ENCODE peak calls at places on chromosomes 11 and 22, in ten cellular contexts. K is IMR-90, Z is esophagus squamous epithelium, E is K562, O is spleen, T is heart left ventricle, A is HCT116, V is stomach, Q is tibial nerve, H is suprapubic skin. D is an unnamed sample.
A peak's percentile ranks its signal among the peaks of the same experiment; 100 is the strongest.

GRCh38 chr11:126357969-126358762 is 2.7 kb downstream of the ST3GAL4 start:
- DNase-seq in A (no peak), T (no peak), Q (no peak), H (peak; percentile 66), Z (no peak), E (no peak), O (peak; percentile 76), V (no peak), K (no peak), D (no peak)

GRCh38 chr11:122215244-122215992 is 99.4 kb upstream of the BLID start:
- DNase-seq in Z (no peak), Q (peak; percentile 61), T (peak; percentile 70), H (peak; percentile 79), K (peak; percentile 99), O (peak; percentile 85), V (peak; percentile 64), A (peak; percentile 51), E (peak; percentile 23), D (peak; percentile 49)

GRCh38 chr11:124717786-124718634 is 21.7 kb upstream of the NRGN start:
- DNase-seq in Z (no peak), Q (no peak), A (no peak), E (no peak), V (no peak), H (no peak), O (peak; percentile 74), T (peak; percentile 38), K (peak; percentile 34), D (no peak)

GRCh38 chr11:36405585-36406367 is 104.3 kb downstream of the TRAF6 start:
- DNase-seq in E (no peak), H (no peak), T (no peak), V (no peak), O (no peak), Z (no peak), A (no peak), K (no peak), Q (no peak), D (no peak)

GRCh38 chr11:131868769-131869482 is 498.5 kb downstream of the NTM start:
- DNase-seq in V (no peak), K (peak; percentile 41), A (no peak), E (no peak), O (no peak), T (no peak), Z (no peak), H (no peak), Q (no peak), D (no peak)

GRCh38 chr11:44446996-44447771 is 118.3 kb upstream of the CD82 start:
- DNase-seq in A (no peak), T (no peak), V (peak; percentile 15), O (no peak), E (no peak), Z (no peak), H (peak; percentile 39), Q (no peak), K (no peak), D (no peak)

GRCh38 chr22:36374603-36375024 is 13.2 kb downstream of the MYH9 start:
- DNase-seq in T (no peak), K (peak; percentile 77), V (peak; percentile 68), Q (no peak), A (peak; percentile 80), H (no peak), O (no peak), E (no peak), Z (no peak), D (no peak)

GRCh38 chr22:22662095-22662494 is 17.7 kb downstream of the GGTLC2 start:
- DNase-seq in A (no peak), Z (no peak), V (no peak), Q (no peak), T (no peak), H (no peak), E (no peak), K (no peak), O (no peak), D (no peak)

GRCh38 chr11:66334605-66335442 is 1.4 kb downstream of the RIN1 start:
- DNase-seq in T (no peak), H (peak; percentile 67), Z (no peak), O (peak; percentile 69), V (no peak), K (no peak), E (peak; percentile 17), Q (no peak), A (no peak), D (no peak)

GRCh38 chr11:20668844-20669832 is at the start of gene NELL1:
- DNase-seq in Z (no peak), T (no peak), A (no peak), H (no peak), O (no peak), E (no peak), V (no peak), K (no peak), Q (no peak), D (no peak)

GRCh38 chr11:113014731-113015455 is 53.7 kb downstream of the NCAM1 start:
- DNase-seq in K (no peak), O (no peak), Z (no peak), H (no peak), V (peak; percentile 84), A (no peak), E (no peak), Q (no peak), T (peak; percentile 65), D (no peak)

GRCh38 chr22:33894036-33894435 is 26.2 kb downstream of the LARGE1 start:
- DNase-seq in O (no peak), T (no peak), K (no peak), V (no peak), Z (no peak), E (no peak), H (no peak), A (no peak), Q (no peak), D (no peak)

DNA sequence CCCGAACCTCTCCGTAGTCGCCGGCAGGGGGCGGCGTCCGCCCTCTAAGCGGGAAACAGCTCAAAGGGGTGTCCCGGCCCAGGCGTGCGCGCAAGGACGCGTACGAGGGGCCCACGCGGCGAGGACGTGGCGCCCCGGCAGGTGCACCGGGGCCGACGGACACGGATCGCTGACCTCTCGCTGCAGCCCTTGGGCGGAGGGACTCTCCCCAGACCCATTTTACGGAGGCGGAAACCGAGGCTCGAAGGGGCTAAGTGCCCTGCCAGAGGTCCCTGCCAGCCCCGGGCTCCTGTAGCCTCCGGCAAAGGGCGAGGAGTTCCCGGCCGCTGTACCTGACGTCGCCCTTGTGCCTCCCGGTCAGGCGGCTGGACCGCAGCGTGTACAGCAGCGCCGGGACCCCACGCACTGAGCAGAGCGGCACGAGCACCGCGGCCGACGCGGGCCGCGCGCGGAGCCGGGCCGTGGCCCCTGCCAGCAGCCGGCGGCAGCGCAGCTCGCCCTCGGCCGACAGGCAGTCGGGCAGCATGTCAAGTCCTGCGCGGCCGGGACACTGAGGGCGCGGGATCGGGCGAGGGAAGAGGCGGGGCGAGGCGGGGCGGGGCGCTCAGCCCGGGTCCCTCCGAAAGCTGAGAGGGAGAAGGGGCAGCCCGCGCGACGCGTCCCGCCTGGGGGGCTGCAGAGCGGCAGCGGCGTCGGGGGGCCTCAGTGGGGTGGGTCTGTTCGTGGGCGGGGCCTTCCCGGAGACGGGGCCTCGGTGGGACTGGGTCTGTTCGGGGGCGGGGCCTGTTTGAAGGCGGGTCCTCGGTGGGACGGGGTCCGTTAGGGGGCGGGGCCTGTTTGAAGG is at the start of gene NUDT8:
- DNase-seq in V (peak; percentile 89), O (peak; percentile 98), H (peak; percentile 90), K (peak; percentile 68), T (peak; percentile 79), Z (no peak), E (peak; percentile 81), Q (peak; percentile 68), A (peak; percentile 63), D (peak; percentile 97)
- TF ChIP-seq POLR2A in V (no peak), O (no peak), H (no peak), K (no peak), T (peak; percentile 70), Z (no peak), E (peak; percentile 66), Q (peak; percentile 49), A (peak; percentile 81), D (no peak)

GRCh38 chr22:17371446-17371845 is 2.2 kb downstream of the CECR2 start:
- DNase-seq in O (no peak), Q (no peak), A (no peak), Z (no peak), H (no peak), V (no peak), K (no peak), E (no peak), T (no peak), D (no peak)
- H3K4me3 ChIP-seq in O (no peak overlapping the region), Q (no peak overlapping the region), A (no peak overlapping the region), Z (no peak overlapping the region), H (no peak overlapping the region), V (no peak overlapping the region), K (no peak overlapping the region), E (no peak overlapping the region), T (peak overlapping the region; percentile 76), D (no peak overlapping the region)

DNA sequence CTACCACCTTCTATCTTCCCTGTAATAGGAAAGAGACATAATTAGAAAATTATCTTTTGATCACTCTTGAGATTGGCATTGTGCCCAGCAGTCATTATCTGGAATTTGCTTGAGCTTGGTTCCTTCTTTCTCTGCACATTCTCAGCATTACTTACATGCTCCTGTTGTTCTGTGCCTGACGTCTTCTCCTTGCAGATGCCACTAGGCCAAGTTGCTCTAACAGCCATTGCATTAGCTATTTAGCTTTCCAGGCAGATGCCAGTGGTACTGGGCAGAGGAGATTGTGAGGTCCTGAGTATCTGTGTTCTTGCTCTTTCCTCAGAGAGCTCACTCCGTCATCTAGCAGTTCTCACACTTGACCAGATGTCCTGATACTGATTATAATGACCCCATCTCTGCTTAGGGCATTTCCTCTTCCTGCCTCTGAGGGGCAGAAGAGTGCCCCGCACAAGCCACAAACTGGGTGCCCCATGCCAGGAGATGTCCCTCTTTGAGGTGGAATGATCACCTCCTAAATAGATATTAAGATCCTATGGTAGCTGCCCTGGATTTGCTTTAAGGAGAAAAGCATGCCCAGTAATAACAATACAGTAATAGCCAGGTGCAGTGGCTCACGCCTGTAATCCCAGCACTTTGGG is 30.7 kb downstream of the ARHGAP1 start:
- DNase-seq in O (no peak), Z (no peak), H (peak; percentile 38), E (peak; percentile 49), T (no peak), A (no peak), V (peak; percentile 16), K (no peak), Q (no peak), D (no peak)
- TF ChIP-seq CTCF in O (no peak), Z (peak; percentile 10), H (no peak), E (peak; percentile 51), T (peak; percentile 27), A (peak; percentile 31), V (no peak), K (peak; percentile 12), Q (no peak), D (no peak)

DNA sequence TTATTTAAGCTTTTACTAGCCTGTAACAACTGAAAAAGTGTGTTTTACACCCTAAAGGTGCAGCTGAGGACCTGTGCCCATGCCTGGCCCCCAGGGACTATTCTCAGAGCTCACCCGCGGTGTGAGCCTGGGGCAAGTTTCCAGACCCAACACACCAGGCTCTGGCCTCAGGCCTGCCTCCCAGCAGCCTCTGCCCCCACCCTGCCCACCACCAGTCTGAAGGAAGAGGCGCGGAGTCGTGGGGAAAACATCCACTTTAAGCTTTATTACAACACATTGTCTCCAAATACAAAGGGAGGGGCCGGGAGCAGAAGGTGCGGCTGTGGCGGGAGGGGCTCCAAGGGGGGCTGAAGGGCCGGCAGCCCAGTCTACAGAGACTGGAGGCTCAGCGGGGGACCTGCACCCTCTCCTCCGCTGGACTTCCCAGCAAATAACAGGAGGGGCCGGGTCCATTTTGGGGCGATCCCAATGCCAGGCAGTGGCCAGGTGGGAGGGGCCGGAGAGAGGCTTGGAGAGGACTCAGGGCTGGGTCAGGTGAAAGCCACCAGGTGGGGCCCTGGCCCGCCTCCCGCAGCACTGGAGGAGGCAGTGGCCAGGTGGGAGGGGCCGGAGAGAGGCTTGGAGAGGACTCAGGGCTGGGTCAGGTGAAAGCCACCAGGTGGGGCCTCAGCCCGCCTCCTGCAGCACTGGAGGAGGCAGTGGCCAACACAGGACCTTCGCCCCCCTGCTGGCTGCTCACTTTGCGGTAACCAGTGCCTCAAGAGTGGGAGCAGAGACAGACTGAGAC is 18.1 kb downstream of the DUSP8 start:
- DNase-seq in Q (no peak), Z (no peak), H (no peak), A (no peak), E (no peak), O (no peak), V (peak; percentile 94), K (no peak), T (no peak), D (no peak)
- TF ChIP-seq POLR2A in Q (no peak), Z (no peak), H (no peak), A (no peak), E (no peak), O (no peak), V (no peak), K (no peak), T (no peak), D (no peak)

D was measured in lower leg skin.